ENCODE peak calls at places on chromosomes 7 and 10, in six cellular contexts. H is mesenchymal stem cell, R is trophoblast cell, G is IMR-90, K is H9, B is neuronal stem cell. I is an unnamed sample.

GRCh38 chr10:28242560-28243204 is 60.2 kb downstream of the MPP7 start:
- DNase-seq in H (no peak), R (no peak), G (no peak), K (no peak), B (no peak), I (no peak)

GRCh38 chr7:105006367-105007139 is 7.5 kb upstream of the KMT2E start:
- DNase-seq in H (no peak), R (peak), G (no peak), K (no peak), B (no peak), I (peak)

GRCh38 chr10:44020322-44021111 is 364.4 kb downstream of the CXCL12 start:
- DNase-seq in H (no peak), R (no peak), G (no peak), K (no peak), B (no peak), I (no peak)

GRCh38 chr10:61332506-61332905 is 120.7 kb downstream of the TMEM26 start:
- DNase-seq in H (no peak), R (no peak), G (no peak), K (no peak), B (no peak), I (no peak)

GRCh38 chr10:30639946-30640786 is 10.6 kb upstream of the LYZL2 start:
- DNase-seq in H (peak), R (peak), G (peak), K (no peak), B (peak), I (peak)

GRCh38 chr10:46298346-46299266 is 11.8 kb downstream of the ANTXRL start:
- DNase-seq in H (no peak), R (no peak), G (no peak), K (no peak), B (no peak), I (no peak)

GRCh38 chr7:28347964-28348363 is 64.4 kb upstream of the CREB5 start:
- DNase-seq in H (no peak), R (no peak), G (peak), K (no peak), B (no peak), I (no peak)

GRCh38 chr10:36538945-36539586 is 586.3 kb upstream of the ANKRD30A start:
- DNase-seq in H (peak), R (no peak), G (peak), K (no peak), B (no peak), I (peak)

GRCh38 chr7:100515072-100515532 is 23.9 kb upstream of the AGFG2 start:
- DNase-seq in H (peak), R (no peak), G (peak), K (no peak), B (no peak), I (no peak)

GRCh38 chr10:102997998-102998397 is 79.9 kb downstream of the CNNM2 start:
- DNase-seq in H (no peak), R (no peak), G (no peak), K (no peak), B (no peak), I (peak)

GRCh38 chr7:22666732-22667131 is 60.3 kb upstream of the IL6 start:
- DNase-seq in H (no peak), R (no peak), G (peak), K (no peak), B (no peak), I (no peak)
- H2BK120ac ChIP-seq in H (no peak), R (no peak), G (peak), K (no peak), B (no peak), I (no peak)

DNA sequence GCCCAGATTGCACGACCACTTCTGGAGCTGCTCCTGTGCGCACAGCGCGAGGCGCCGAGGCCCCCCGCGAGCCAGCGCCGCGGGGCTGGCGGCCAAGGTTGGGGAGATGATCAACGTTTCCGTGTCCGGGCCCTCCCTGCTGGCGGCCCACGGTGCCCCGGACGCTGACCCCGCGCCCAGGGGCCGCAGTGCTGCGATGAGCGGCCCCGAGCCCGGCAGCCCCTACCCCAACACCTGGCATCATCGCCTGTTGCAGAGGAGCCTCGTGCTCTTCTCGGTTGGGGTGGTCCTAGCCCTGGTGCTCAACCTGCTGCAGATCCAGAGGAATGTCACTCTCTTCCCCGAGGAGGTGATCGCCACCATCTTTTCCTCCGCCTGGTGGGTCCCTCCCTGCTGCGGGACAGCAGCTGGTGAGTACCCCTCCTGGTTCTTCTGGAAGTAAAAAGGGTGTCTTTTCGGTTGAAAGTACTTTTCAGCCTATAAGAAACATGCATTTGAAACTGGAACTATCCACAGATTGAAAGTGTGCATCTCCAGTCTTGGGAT is 683 bp downstream of the INSIG1 start:
- DNase-seq in H (no peak), R (no peak), G (no peak), K (no peak), B (no peak), I (peak)
- H3K4ac ChIP-seq in H (peak), R (peak), G (no peak), K (no peak), B (no peak), I (peak)

GRCh38 chr7:71477441-71477840 is 345.5 kb downstream of the GALNT17 start:
- DNase-seq in H (no peak), R (no peak), G (no peak), K (no peak), B (no peak), I (no peak)

GRCh38 chr7:71472962-71473361 is 341.0 kb downstream of the GALNT17 start:
- DNase-seq in H (no peak), R (no peak), G (no peak), K (peak), B (no peak), I (peak)

GRCh38 chr7:71479231-71479630 is 347.3 kb downstream of the GALNT17 start:
- DNase-seq in H (no peak), R (no peak), G (no peak), K (no peak), B (no peak), I (no peak)

GRCh38 chr7:71470948-71471347 is 339.0 kb downstream of the GALNT17 start:
- DNase-seq in H (no peak), R (no peak), G (no peak), K (no peak), B (no peak), I (no peak)

GRCh38 chr7:71473366-71473967 is 341.5 kb downstream of the GALNT17 start:
- DNase-seq in H (no peak), R (no peak), G (no peak), K (no peak), B (no peak), I (no peak)
- H2BK120ac ChIP-seq in H (no peak), R (no peak), G (no peak), K (no peak), B (no peak), I (no peak)

DNA sequence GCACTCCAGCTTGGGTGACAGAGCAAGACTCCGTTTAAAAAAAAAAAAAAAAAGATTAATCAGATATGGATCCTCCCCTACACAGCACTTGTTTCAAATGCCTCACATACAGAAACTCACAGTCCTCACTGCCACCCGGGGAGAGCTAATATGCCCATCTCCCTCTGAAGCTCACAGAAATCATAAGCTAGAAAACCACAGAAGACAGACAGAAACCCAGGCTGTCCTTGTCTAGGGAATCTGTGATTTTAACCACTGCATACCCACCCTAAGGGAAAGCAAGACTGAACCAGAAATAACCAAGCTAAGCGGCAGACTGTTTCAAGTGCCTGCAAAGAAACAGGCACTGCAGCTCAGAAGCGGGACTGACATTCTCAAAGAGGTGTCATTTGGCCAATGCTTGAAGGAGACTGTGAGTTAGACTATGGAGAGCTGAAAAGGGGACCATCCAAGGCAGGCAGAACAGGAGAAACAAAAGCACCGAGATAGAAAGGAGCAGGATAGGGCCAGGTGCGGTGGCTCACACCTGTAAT is 37.6 kb downstream of the SLC37A3 start:
- DNase-seq in H (no peak), R (no peak), G (no peak), K (no peak), B (no peak), I (no peak)
- H3K4ac ChIP-seq in H (no peak), R (no peak), G (no peak), K (no peak), B (no peak), I (no peak)

DNA sequence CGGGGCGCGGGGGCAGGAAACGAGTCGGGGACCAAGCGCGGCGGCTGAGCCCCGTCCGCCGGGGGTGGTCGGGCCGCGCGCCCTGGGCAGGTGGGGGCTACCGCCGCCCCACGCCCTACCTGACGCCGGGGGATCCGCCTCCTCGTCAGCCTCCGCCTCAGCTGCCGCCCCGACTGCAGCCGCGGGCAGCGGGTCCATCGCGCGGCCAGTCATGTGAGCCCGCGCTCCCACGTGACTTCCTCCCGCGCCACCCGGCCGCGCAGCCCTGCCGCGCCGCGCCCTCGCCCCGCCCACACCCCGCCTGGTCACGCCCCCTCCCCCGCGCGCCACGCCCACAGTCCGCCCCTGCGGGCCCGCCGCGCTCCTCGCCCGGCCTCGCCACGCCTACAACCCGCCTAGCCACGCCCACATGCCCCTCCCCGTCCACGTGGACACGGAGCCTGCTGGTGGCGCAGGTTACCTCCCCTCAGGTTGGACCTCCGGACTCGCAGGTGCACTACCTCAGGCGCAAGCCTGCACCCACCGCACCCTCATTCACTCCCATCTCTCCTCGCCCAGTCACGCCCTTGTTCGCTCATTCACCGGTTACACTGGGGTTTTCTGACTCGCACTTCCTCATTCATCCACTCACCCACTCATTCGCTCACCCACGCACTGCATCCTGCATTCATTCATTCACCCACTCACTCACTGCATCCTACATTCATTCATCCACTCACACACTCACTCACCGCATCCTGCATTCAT is at the start of gene SNX8:
- DNase-seq in H (peak), R (peak), G (peak), K (peak), B (peak), I (peak)
- H2BK120ac ChIP-seq in H (peak), R (peak), G (peak), K (no peak), B (no peak), I (no peak)

GRCh38 chr7:101913247-101913721 is 95.9 kb downstream of the CUX1 start:
- DNase-seq in H (no peak), R (no peak), G (no peak), K (no peak), B (no peak), I (no peak)

GRCh38 chr7:101911011-101911799 is 93.8 kb downstream of the CUX1 start:
- DNase-seq in H (no peak), R (no peak), G (peak), K (no peak), B (no peak), I (no peak)

GRCh38 chr7:101911800-101912705 is 94.6 kb downstream of the CUX1 start:
- DNase-seq in H (peak), R (peak), G (peak), K (no peak), B (no peak), I (no peak)

GRCh38 chr7:101913876-101914275 is 96.5 kb downstream of the CUX1 start:
- DNase-seq in H (peak), R (no peak), G (peak), K (no peak), B (no peak), I (no peak)

GRCh38 chr7:101912711-101913110 is 95.3 kb downstream of the CUX1 start:
- DNase-seq in H (no peak), R (no peak), G (peak), K (no peak), B (no peak), I (no peak)
- H3K4ac ChIP-seq in H (no peak), R (peak), G (peak), K (no peak), B (no peak), I (no peak)

DNA sequence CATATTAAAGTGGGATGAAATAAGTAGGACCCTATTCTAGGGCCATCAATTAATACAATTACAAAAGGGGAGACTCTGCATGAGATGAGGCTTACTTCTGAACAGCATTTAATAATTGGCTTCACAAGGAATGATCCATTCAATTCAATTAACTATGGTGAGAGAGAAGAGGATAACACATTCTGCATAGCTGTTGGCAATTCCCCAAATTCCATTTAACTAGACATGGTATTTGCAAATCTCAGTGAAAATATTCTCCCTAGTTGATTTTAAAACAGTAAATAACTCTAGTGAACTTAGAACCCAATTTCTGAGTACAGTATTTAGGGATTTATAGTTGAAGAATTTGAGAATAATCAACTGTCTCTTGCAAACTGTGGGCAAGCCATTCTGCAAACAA is 145.3 kb downstream of the NOC3L start:
- DNase-seq in H (no peak), R (peak), G (no peak), K (no peak), B (no peak), I (no peak)
- H2BK120ac ChIP-seq in H (no peak), R (no peak), G (no peak), K (no peak), B (no peak), I (no peak)

DNA sequence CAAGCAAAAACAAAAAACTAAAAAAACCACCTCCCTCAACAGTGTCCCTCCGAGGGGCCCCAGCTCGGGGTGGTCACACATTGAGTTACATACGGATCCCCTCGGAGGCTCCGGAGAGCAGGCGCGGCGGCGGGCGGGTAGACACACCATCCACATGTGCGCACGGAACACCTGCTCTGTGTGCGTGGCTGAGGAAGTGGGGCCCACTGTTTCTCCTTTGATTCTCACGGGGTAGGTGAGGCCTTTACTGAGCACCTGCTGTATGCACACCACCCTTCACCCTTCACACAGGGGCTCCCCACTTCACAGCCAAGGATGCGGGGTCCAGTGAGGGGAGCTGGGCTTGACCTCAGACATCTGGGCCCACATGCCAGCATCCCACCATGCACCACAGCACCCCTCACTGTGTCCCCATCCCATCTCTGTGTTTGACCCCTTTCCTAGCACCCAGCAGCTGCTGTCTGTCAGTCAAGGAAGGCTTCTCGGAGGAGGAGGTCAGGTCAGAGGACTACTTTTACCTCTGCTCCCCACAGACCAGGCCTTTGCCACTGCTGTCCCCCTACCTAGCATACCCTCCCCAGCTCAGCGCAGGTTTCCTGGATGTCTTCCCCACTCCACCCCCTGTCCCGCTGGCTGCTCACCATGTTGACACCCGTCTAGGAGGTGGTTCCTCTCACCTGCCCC is 71.1 kb downstream of the MICALL2 start:
- DNase-seq in H (no peak), R (no peak), G (no peak), K (no peak), B (no peak), I (no peak)
- H3K4ac ChIP-seq in H (no peak), R (no peak), G (no peak), K (no peak), B (no peak), I (no peak)

DNA sequence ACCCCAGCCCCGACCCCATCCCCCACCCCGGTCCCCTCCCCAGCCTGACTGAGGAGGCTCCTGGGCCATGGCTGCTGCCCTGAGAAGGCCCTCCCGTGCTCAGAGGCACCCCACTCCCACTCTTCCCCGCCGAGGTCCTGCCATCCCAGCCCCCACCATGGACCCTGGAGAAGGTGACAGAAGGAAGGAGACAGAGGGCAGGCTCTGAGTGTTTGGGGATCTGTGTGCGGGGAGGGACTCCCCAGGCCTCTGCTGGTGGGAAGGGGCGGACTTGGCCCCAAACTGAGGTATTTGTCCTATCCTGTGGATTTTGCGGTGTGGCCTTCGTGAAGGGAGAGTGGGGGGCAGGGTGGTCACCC is 53.4 kb downstream of the PWWP2B start:
- DNase-seq in H (no peak), R (no peak), G (no peak), K (no peak), B (no peak), I (no peak)
- H2BK120ac ChIP-seq in H (peak), R (no peak), G (no peak), K (no peak), B (no peak), I (no peak)

GRCh38 chr7:40755438-40755837 is 620.6 kb downstream of the SUGCT start:
- DNase-seq in H (no peak), R (no peak), G (peak), K (no peak), B (no peak), I (peak)
- H3K4ac ChIP-seq in H (no peak), R (no peak), G (no peak), K (no peak), B (no peak), I (peak)

I was measured in mesendoderm.